ENCODE peak calls at places on chromosomes 7 and 10, in four cellular contexts. S, F, P and Z are unnamed samples.
A peak's percentile ranks its signal among the peaks of the same experiment; 100 is the strongest.

GRCh38 chr7:22083711-22084289 is 138.1 kb upstream of the CDCA7L start:
- DNase-seq in S (no peak), F (no peak), P (no peak), Z (no peak)

GRCh38 chr7:139848274-139848673 is 19.2 kb downstream of the TBXAS1 start:
- DNase-seq in S (no peak), F (no peak), P (no peak), Z (no peak)

GRCh38 chr7:158973440-158973839 is 117.1 kb downstream of the DYNC2I1 start:
- DNase-seq in S (peak; percentile 39), F (peak; percentile 64), P (peak; percentile 33), Z (no peak)

GRCh38 chr7:124257638-124258308 is 224.9 kb upstream of the TMEM229A start:
- DNase-seq in S (no peak), F (no peak), P (no peak), Z (no peak)

GRCh38 chr7:63968629-63969028 is 30.0 kb upstream of the ZNF722 start:
- DNase-seq in S (no peak), F (no peak), P (no peak), Z (no peak)

GRCh38 chr10:112984756-112985155 is 34.7 kb downstream of the TCF7L2 start:
- DNase-seq in S (no peak), F (no peak), P (no peak), Z (no peak)

GRCh38 chr7:132362059-132362458 is 214.2 kb downstream of the PLXNA4 start:
- DNase-seq in S (no peak), F (no peak), P (no peak), Z (no peak)

GRCh38 chr10:86064931-86065662 is 301.5 kb downstream of the GRID1 start:
- DNase-seq in S (no peak), F (no peak), P (no peak), Z (no peak)

GRCh38 chr10:131168238-131168875 is 143.2 kb downstream of the TCERG1L start:
- DNase-seq in S (no peak), F (no peak), P (no peak), Z (no peak)

GRCh38 chr7:32930378-32930777 is 26.9 kb upstream of the FKBP9 start:
- DNase-seq in S (no peak), F (no peak), P (no peak), Z (no peak)

GRCh38 chr7:51079494-51079893 is 237.1 kb downstream of the COBL start:
- DNase-seq in S (no peak), F (no peak), P (no peak), Z (no peak)

GRCh38 chr10:116888380-116889055 is 39.2 kb downstream of the ENO4 start:
- DNase-seq in S (peak; percentile 39), F (peak; percentile 56), P (peak; percentile 61), Z (no peak)

GRCh38 chr10:131323880-131324279 is 12.4 kb upstream of the TCERG1L start:
- DNase-seq in S (no peak), F (no peak), P (no peak), Z (no peak)

GRCh38 chr7:149734514-149735075 is 38.8 kb downstream of the ZNF467 start:
- DNase-seq in S (no peak), F (no peak), P (no peak), Z (no peak)

GRCh38 chr10:71717056-71717755 is 2.4 kb downstream of the C10orf105 start:
- DNase-seq in S (no peak), F (no peak), P (no peak), Z (no peak)

GRCh38 chr7:39353615-39354376 is 212.4 kb upstream of the YAE1 start:
- DNase-seq in S (peak; percentile 49), F (no peak), P (no peak), Z (no peak)

GRCh38 chr7:157559596-157560257 is 222.9 kb downstream of the DNAJB6 start:
- DNase-seq in S (no peak), F (no peak), P (no peak), Z (peak; percentile 89)

GRCh38 chr7:85415743-85416142 is 228.9 kb upstream of the SEMA3D start:
- DNase-seq in S (no peak), F (no peak), P (no peak), Z (no peak)

GRCh38 chr7:115300228-115300870 is 378.5 kb downstream of the MDFIC start:
- DNase-seq in S (no peak), F (no peak), P (peak; percentile 12), Z (no peak)

GRCh38 chr10:100646033-100646432 is 99.3 kb upstream of the PAX2 start:
- DNase-seq in S (no peak), F (no peak), P (no peak), Z (no peak)

GRCh38 chr10:113945075-113945686 is 90.7 kb downstream of the NHLRC2 start:
- DNase-seq in S (no peak), F (peak; percentile 59), P (peak; percentile 69), Z (no peak)

GRCh38 chr7:41183741-41184140 is 519.1 kb downstream of the INHBA start:
- DNase-seq in S (no peak), F (no peak), P (no peak), Z (no peak)

GRCh38 chr10:117533507-117534281 is 8.9 kb upstream of the EMX2 start:
- DNase-seq in S (no peak), F (no peak), P (no peak), Z (no peak)

GRCh38 chr7:138918756-138919155 is 62.4 kb downstream of the KIAA1549 start:
- DNase-seq in S (no peak), F (no peak), P (no peak), Z (no peak)

GRCh38 chr7:121563177-121563576 is 167.1 kb upstream of the FAM3C start:
- DNase-seq in S (no peak), F (no peak), P (peak; percentile 5), Z (no peak)

GRCh38 chr10:132996603-132997343 is 54.4 kb upstream of the CFAP46 start:
- DNase-seq in S (no peak), F (no peak), P (no peak), Z (no peak)

GRCh38 chr7:94378396-94378795 is 16.3 kb upstream of the COL1A2 start:
- DNase-seq in S (no peak), F (no peak), P (no peak), Z (no peak)

GRCh38 chr10:112915590-112916572 is 34.2 kb upstream of the TCF7L2 start:
- DNase-seq in S (peak; percentile 25), F (peak; percentile 80), P (peak; percentile 92), Z (no peak)

GRCh38 chr10:117004238-117004626 is 755 bp downstream of the SHTN1 start:
- DNase-seq in S (no peak), F (no peak), P (no peak), Z (peak; percentile 34)

GRCh38 chr7:43872401-43873165 is 3.3 kb upstream of the MRPS24 start:
- DNase-seq in S (no peak), F (no peak), P (no peak), Z (no peak)

GRCh38 chr10:119131512-119132240 is 27.8 kb downstream of the DENND10 start:
- DNase-seq in S (no peak), F (no peak), P (peak; percentile 35), Z (peak; percentile 96)

GRCh38 chr10:52486840-52487611 is 172.9 kb downstream of the DKK1 start:
- DNase-seq in S (no peak), F (no peak), P (peak; percentile 45), Z (no peak)

DNA sequence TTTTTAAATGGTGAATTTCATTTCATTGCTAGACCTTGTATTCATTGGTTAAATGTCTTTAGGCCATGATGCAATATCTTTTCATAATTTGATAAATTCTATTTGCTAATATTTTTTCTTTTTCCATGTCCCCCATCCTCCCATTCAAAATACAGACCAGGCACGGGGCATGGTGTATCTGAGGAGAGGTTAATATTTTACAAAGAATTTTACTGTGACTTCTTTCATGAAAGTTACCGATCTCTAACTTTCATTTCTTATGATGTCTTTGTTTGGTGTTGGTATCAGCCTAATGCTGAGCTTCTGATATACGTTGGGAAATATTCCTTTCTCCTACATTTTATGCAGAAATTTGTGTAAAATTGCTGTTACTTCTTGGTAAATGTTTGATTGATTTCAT is 216.7 kb upstream of the IGFBP3 start:
- DNase-seq in S (no peak), F (no peak), P (no peak), Z (no peak)
- H3K4me3 ChIP-seq in S (no peak overlapping the region), F (no peak overlapping the region), P (no peak overlapping the region), Z (no peak overlapping the region)

GRCh38 chr10:87870154-87870553 is 6.7 kb downstream of the PTEN start:
- DNase-seq in S (no peak), F (no peak), P (no peak), Z (no peak)
- TF ChIP-seq MAX in S (no peak), F (no peak), P (no peak), Z (no peak)

GRCh38 chr10:688621-689426 is 644 bp downstream of the DIP2C start:
- DNase-seq in S (no peak), F (no peak), P (peak; percentile 45), Z (no peak)
- H3K4me3 ChIP-seq in S (peak overlapping the region; percentile 67), F (peak overlapping the region; percentile 62), P (peak overlapping the region; percentile 98), Z (no peak overlapping the region)

GRCh38 chr7:102283477-102284189 is 3.0 kb upstream of the SH2B2 start:
- DNase-seq in S (no peak), F (no peak), P (no peak), Z (no peak)
- TF ChIP-seq MAX in S (no peak), F (no peak), P (no peak), Z (no peak)

DNA sequence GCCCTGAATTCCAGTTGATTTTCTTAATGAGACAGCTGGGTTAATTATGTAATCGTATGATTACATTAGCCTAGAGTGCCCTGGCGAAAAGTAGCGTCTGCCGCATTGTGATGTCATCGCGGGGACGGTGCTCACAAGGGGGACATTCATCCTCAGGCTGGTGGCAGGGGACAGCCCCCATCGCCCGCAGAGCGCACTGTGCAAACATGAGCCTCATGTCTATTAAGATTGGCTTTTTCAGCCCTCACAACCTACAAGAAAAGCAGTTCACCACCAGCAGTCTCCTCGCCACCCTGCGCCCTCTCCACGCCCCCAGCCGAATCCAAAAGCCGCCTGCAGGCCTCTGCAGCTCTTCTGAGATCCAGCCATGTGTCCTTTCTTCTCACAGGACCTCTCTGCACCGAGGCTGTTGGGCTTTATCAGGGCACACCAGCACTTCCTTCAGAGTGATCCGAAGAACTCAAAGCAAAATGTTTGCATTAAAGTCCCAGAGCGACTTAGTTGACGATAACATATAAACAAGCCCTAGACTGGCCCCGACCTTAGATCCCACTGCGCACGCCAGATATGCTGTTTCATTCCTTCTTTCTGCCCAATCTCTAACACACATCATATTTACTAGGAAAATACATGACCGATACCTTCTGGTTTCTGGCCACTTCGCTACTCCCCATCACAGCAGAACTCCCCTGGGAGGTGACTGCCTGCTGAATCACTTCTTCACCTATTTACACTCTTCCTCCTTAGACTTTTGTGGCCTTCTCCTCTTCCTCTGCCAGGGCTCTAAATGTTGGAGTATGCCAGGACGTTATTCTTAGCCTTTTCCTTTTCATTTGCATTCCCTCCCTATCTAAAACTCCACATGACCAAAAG is 206.1 kb upstream of the SH2B2 start:
- DNase-seq in S (no peak), F (no peak), P (no peak), Z (peak; percentile 26)
- H3K4me3 ChIP-seq in S (no peak overlapping the region), F (no peak overlapping the region), P (no peak overlapping the region), Z (no peak overlapping the region)